ENCODE peak calls at places on chromosomes 3 and 15, in four cellular contexts. One of them, this sample, is unnamed.

GRCh38 chr3:127673191-127674098 is 693 bp downstream of the ABTB1 start:
- DNase-seq in stimulated activated CD4-positive, alpha-beta T cell treated with anti-CD3 and anti-CD28 coated beads, Interleukin-12 subunit alpha, Interleukin-12 subunit beta, amount 100 ng/mL, for 4 hours: peak; percentile 33
- DNase-seq in aorta: peak; percentile 89
- DNase-seq in activated T-helper 1 cell treated with anti-CD3 and anti-CD28 coated beads, Interleukin-2, amount 50 U/mL, for 16 hours: peak; percentile 39
- DNase-seq in this sample: peak; percentile 60

GRCh38 chr15:22968356-22968755 is 11.8 kb downstream of the CYFIP1 start:
- DNase-seq in stimulated activated CD4-positive, alpha-beta T cell treated with anti-CD3 and anti-CD28 coated beads, Interleukin-12 subunit alpha, Interleukin-12 subunit beta, amount 100 ng/mL, for 4 hours: no peak
- DNase-seq in aorta: peak; percentile 67
- DNase-seq in activated T-helper 1 cell treated with anti-CD3 and anti-CD28 coated beads, Interleukin-2, amount 50 U/mL, for 16 hours: no peak
- DNase-seq in this sample: no peak

GRCh38 chr3:160112481-160112880 is 112.7 kb upstream of the C3orf80 start:
- DNase-seq in stimulated activated CD4-positive, alpha-beta T cell treated with anti-CD3 and anti-CD28 coated beads, Interleukin-12 subunit alpha, Interleukin-12 subunit beta, amount 100 ng/mL, for 4 hours: no peak
- DNase-seq in aorta: no peak
- DNase-seq in activated T-helper 1 cell treated with anti-CD3 and anti-CD28 coated beads, Interleukin-2, amount 50 U/mL, for 16 hours: no peak
- DNase-seq in this sample: no peak

GRCh38 chr3:82236257-82236656 is 474.8 kb upstream of the GBE1 start:
- DNase-seq in stimulated activated CD4-positive, alpha-beta T cell treated with anti-CD3 and anti-CD28 coated beads, Interleukin-12 subunit alpha, Interleukin-12 subunit beta, amount 100 ng/mL, for 4 hours: no peak
- DNase-seq in aorta: no peak
- DNase-seq in activated T-helper 1 cell treated with anti-CD3 and anti-CD28 coated beads, Interleukin-2, amount 50 U/mL, for 16 hours: no peak
- DNase-seq in this sample: no peak

GRCh38 chr15:53525894-53526293 is 233.6 kb downstream of the WDR72 start:
- DNase-seq in stimulated activated CD4-positive, alpha-beta T cell treated with anti-CD3 and anti-CD28 coated beads, Interleukin-12 subunit alpha, Interleukin-12 subunit beta, amount 100 ng/mL, for 4 hours: no peak
- DNase-seq in aorta: no peak
- DNase-seq in activated T-helper 1 cell treated with anti-CD3 and anti-CD28 coated beads, Interleukin-2, amount 50 U/mL, for 16 hours: no peak
- DNase-seq in this sample: no peak

GRCh38 chr3:197015790-197016705 is 13.6 kb downstream of the MELTF start:
- DNase-seq in stimulated activated CD4-positive, alpha-beta T cell treated with anti-CD3 and anti-CD28 coated beads, Interleukin-12 subunit alpha, Interleukin-12 subunit beta, amount 100 ng/mL, for 4 hours: no peak
- DNase-seq in aorta: peak; percentile 69
- DNase-seq in activated T-helper 1 cell treated with anti-CD3 and anti-CD28 coated beads, Interleukin-2, amount 50 U/mL, for 16 hours: no peak
- DNase-seq in this sample: no peak

GRCh38 chr3:156172536-156172935 is 52.2 kb downstream of the KCNAB1 start:
- DNase-seq in stimulated activated CD4-positive, alpha-beta T cell treated with anti-CD3 and anti-CD28 coated beads, Interleukin-12 subunit alpha, Interleukin-12 subunit beta, amount 100 ng/mL, for 4 hours: no peak
- DNase-seq in aorta: no peak
- DNase-seq in activated T-helper 1 cell treated with anti-CD3 and anti-CD28 coated beads, Interleukin-2, amount 50 U/mL, for 16 hours: no peak
- DNase-seq in this sample: no peak

GRCh38 chr15:77859491-77860060 is 217.9 kb downstream of the TBC1D2B start:
- DNase-seq in stimulated activated CD4-positive, alpha-beta T cell treated with anti-CD3 and anti-CD28 coated beads, Interleukin-12 subunit alpha, Interleukin-12 subunit beta, amount 100 ng/mL, for 4 hours: no peak
- DNase-seq in aorta: peak; percentile 56
- DNase-seq in activated T-helper 1 cell treated with anti-CD3 and anti-CD28 coated beads, Interleukin-2, amount 50 U/mL, for 16 hours: no peak
- DNase-seq in this sample: no peak

GRCh38 chr15:67110958-67111864 is 45.8 kb downstream of the SMAD3 start:
- DNase-seq in stimulated activated CD4-positive, alpha-beta T cell treated with anti-CD3 and anti-CD28 coated beads, Interleukin-12 subunit alpha, Interleukin-12 subunit beta, amount 100 ng/mL, for 4 hours: no peak
- DNase-seq in aorta: peak; percentile 24
- DNase-seq in activated T-helper 1 cell treated with anti-CD3 and anti-CD28 coated beads, Interleukin-2, amount 50 U/mL, for 16 hours: no peak
- DNase-seq in this sample: no peak

GRCh38 chr15:74725845-74726773 is 781 bp upstream of the CYP1A1 start:
- DNase-seq in stimulated activated CD4-positive, alpha-beta T cell treated with anti-CD3 and anti-CD28 coated beads, Interleukin-12 subunit alpha, Interleukin-12 subunit beta, amount 100 ng/mL, for 4 hours: peak; percentile 57
- DNase-seq in aorta: peak; percentile 85
- DNase-seq in activated T-helper 1 cell treated with anti-CD3 and anti-CD28 coated beads, Interleukin-2, amount 50 U/mL, for 16 hours: peak; percentile 54
- DNase-seq in this sample: peak; percentile 67

GRCh38 chr15:59315914-59316428 is 56.7 kb downstream of the MYO1E start:
- DNase-seq in stimulated activated CD4-positive, alpha-beta T cell treated with anti-CD3 and anti-CD28 coated beads, Interleukin-12 subunit alpha, Interleukin-12 subunit beta, amount 100 ng/mL, for 4 hours: no peak
- DNase-seq in aorta: no peak
- DNase-seq in activated T-helper 1 cell treated with anti-CD3 and anti-CD28 coated beads, Interleukin-2, amount 50 U/mL, for 16 hours: no peak
- DNase-seq in this sample: no peak

GRCh38 chr3:51538115-51538458 is 432 bp upstream of the RAD54L2 start:
- DNase-seq in stimulated activated CD4-positive, alpha-beta T cell treated with anti-CD3 and anti-CD28 coated beads, Interleukin-12 subunit alpha, Interleukin-12 subunit beta, amount 100 ng/mL, for 4 hours: peak; percentile 1
- DNase-seq in aorta: no peak
- DNase-seq in activated T-helper 1 cell treated with anti-CD3 and anti-CD28 coated beads, Interleukin-2, amount 50 U/mL, for 16 hours: no peak
- DNase-seq in this sample: no peak

GRCh38 chr3:26574766-26575165 is 47.8 kb upstream of the LRRC3B start:
- DNase-seq in stimulated activated CD4-positive, alpha-beta T cell treated with anti-CD3 and anti-CD28 coated beads, Interleukin-12 subunit alpha, Interleukin-12 subunit beta, amount 100 ng/mL, for 4 hours: no peak
- DNase-seq in aorta: no peak
- DNase-seq in activated T-helper 1 cell treated with anti-CD3 and anti-CD28 coated beads, Interleukin-2, amount 50 U/mL, for 16 hours: no peak
- DNase-seq in this sample: no peak

GRCh38 chr3:94167796-94168195 is 104.9 kb downstream of the NSUN3 start:
- DNase-seq in stimulated activated CD4-positive, alpha-beta T cell treated with anti-CD3 and anti-CD28 coated beads, Interleukin-12 subunit alpha, Interleukin-12 subunit beta, amount 100 ng/mL, for 4 hours: no peak
- DNase-seq in aorta: no peak
- DNase-seq in activated T-helper 1 cell treated with anti-CD3 and anti-CD28 coated beads, Interleukin-2, amount 50 U/mL, for 16 hours: no peak
- DNase-seq in this sample: no peak

GRCh38 chr3:192905980-192906678 is 11.5 kb downstream of the MB21D2 start:
- DNase-seq in stimulated activated CD4-positive, alpha-beta T cell treated with anti-CD3 and anti-CD28 coated beads, Interleukin-12 subunit alpha, Interleukin-12 subunit beta, amount 100 ng/mL, for 4 hours: no peak
- DNase-seq in aorta: no peak
- DNase-seq in activated T-helper 1 cell treated with anti-CD3 and anti-CD28 coated beads, Interleukin-2, amount 50 U/mL, for 16 hours: no peak
- DNase-seq in this sample: no peak

GRCh38 chr15:95739161-95739560 is 591.3 kb upstream of the NR2F2 start:
- DNase-seq in stimulated activated CD4-positive, alpha-beta T cell treated with anti-CD3 and anti-CD28 coated beads, Interleukin-12 subunit alpha, Interleukin-12 subunit beta, amount 100 ng/mL, for 4 hours: no peak
- DNase-seq in aorta: no peak
- DNase-seq in activated T-helper 1 cell treated with anti-CD3 and anti-CD28 coated beads, Interleukin-2, amount 50 U/mL, for 16 hours: no peak
- DNase-seq in this sample: no peak

GRCh38 chr15:79644091-79644490 is 212.0 kb downstream of the MINAR1 start:
- DNase-seq in stimulated activated CD4-positive, alpha-beta T cell treated with anti-CD3 and anti-CD28 coated beads, Interleukin-12 subunit alpha, Interleukin-12 subunit beta, amount 100 ng/mL, for 4 hours: no peak
- DNase-seq in aorta: no peak
- DNase-seq in activated T-helper 1 cell treated with anti-CD3 and anti-CD28 coated beads, Interleukin-2, amount 50 U/mL, for 16 hours: no peak
- DNase-seq in this sample: no peak

GRCh38 chr3:25781758-25782594 is 1.3 kb downstream of the NGLY1 start:
- DNase-seq in stimulated activated CD4-positive, alpha-beta T cell treated with anti-CD3 and anti-CD28 coated beads, Interleukin-12 subunit alpha, Interleukin-12 subunit beta, amount 100 ng/mL, for 4 hours: no peak
- DNase-seq in aorta: no peak
- DNase-seq in activated T-helper 1 cell treated with anti-CD3 and anti-CD28 coated beads, Interleukin-2, amount 50 U/mL, for 16 hours: no peak
- DNase-seq in this sample: no peak

GRCh38 chr15:42184313-42184712 is 23.8 kb downstream of the VPS39 start:
- DNase-seq in stimulated activated CD4-positive, alpha-beta T cell treated with anti-CD3 and anti-CD28 coated beads, Interleukin-12 subunit alpha, Interleukin-12 subunit beta, amount 100 ng/mL, for 4 hours: no peak
- DNase-seq in aorta: no peak
- DNase-seq in activated T-helper 1 cell treated with anti-CD3 and anti-CD28 coated beads, Interleukin-2, amount 50 U/mL, for 16 hours: no peak
- DNase-seq in this sample: no peak

GRCh38 chr3:197456271-197457091 is 99.3 kb downstream of the BDH1 start:
- DNase-seq in stimulated activated CD4-positive, alpha-beta T cell treated with anti-CD3 and anti-CD28 coated beads, Interleukin-12 subunit alpha, Interleukin-12 subunit beta, amount 100 ng/mL, for 4 hours: peak; percentile 55
- DNase-seq in aorta: peak; percentile 94
- DNase-seq in activated T-helper 1 cell treated with anti-CD3 and anti-CD28 coated beads, Interleukin-2, amount 50 U/mL, for 16 hours: peak; percentile 5
- DNase-seq in this sample: peak; percentile 53

GRCh38 chr15:86183765-86184491 is 104.3 kb downstream of the AGBL1 start:
- DNase-seq in stimulated activated CD4-positive, alpha-beta T cell treated with anti-CD3 and anti-CD28 coated beads, Interleukin-12 subunit alpha, Interleukin-12 subunit beta, amount 100 ng/mL, for 4 hours: peak; percentile 10
- DNase-seq in aorta: no peak
- DNase-seq in activated T-helper 1 cell treated with anti-CD3 and anti-CD28 coated beads, Interleukin-2, amount 50 U/mL, for 16 hours: no peak
- DNase-seq in this sample: peak; percentile 19

GRCh38 chr15:87578776-87579175 is 677.8 kb downstream of the NTRK3 start:
- DNase-seq in stimulated activated CD4-positive, alpha-beta T cell treated with anti-CD3 and anti-CD28 coated beads, Interleukin-12 subunit alpha, Interleukin-12 subunit beta, amount 100 ng/mL, for 4 hours: no peak
- DNase-seq in aorta: no peak
- DNase-seq in activated T-helper 1 cell treated with anti-CD3 and anti-CD28 coated beads, Interleukin-2, amount 50 U/mL, for 16 hours: no peak
- DNase-seq in this sample: no peak

GRCh38 chr15:79617071-79617470 is 184.9 kb downstream of the MINAR1 start:
- DNase-seq in stimulated activated CD4-positive, alpha-beta T cell treated with anti-CD3 and anti-CD28 coated beads, Interleukin-12 subunit alpha, Interleukin-12 subunit beta, amount 100 ng/mL, for 4 hours: no peak
- DNase-seq in aorta: no peak
- DNase-seq in activated T-helper 1 cell treated with anti-CD3 and anti-CD28 coated beads, Interleukin-2, amount 50 U/mL, for 16 hours: no peak
- DNase-seq in this sample: no peak